ENCODE peak calls at places on chromosome 14, in nine cellular contexts. M, L, X, C, U, Z, P, G and J are unnamed samples.

GRCh38 chr14:81889529-81889928 is 355.9 kb upstream of the SEL1L start:
- DNase-seq in M (no peak), L (no peak), X (no peak), C (no peak), U (no peak), Z (no peak), P (no peak), G (no peak), J (no peak)

GRCh38 chr14:55884819-55885218 is 233.4 kb upstream of the PELI2 start:
- DNase-seq in M (no peak), L (no peak), X (no peak), C (no peak), U (no peak), Z (peak; percentile 71), P (peak; percentile 82), G (no peak), J (no peak)

GRCh38 chr14:106277503-106277902 is 751.1 kb downstream of the TMEM121 start:
- DNase-seq in M (no peak), L (no peak), X (no peak), C (no peak), U (peak; percentile 44), Z (no peak), P (peak; percentile 30), G (no peak), J (no peak)

GRCh38 chr14:32932302-32932920 is 6.3 kb upstream of the NPAS3 start:
- DNase-seq in M (no peak), L (no peak), X (no peak), C (no peak), U (no peak), Z (no peak), P (no peak), G (no peak), J (no peak)

GRCh38 chr14:34797747-34798583 is 77.2 kb downstream of the BAZ1A start:
- DNase-seq in M (no peak), L (no peak), X (peak; percentile 54), C (no peak), U (no peak), Z (no peak), P (no peak), G (no peak), J (no peak)

GRCh38 chr14:98931911-98932310 is 340.1 kb downstream of the BCL11B start:
- DNase-seq in M (no peak), L (no peak), X (no peak), C (no peak), U (no peak), Z (no peak), P (no peak), G (no peak), J (no peak)

GRCh38 chr14:64728106-64728505 is 23.9 kb downstream of the PLEKHG3 start:
- DNase-seq in M (no peak), L (no peak), X (no peak), C (no peak), U (no peak), Z (no peak), P (no peak), G (no peak), J (no peak)

GRCh38 chr14:95508377-95508776 is 8.1 kb downstream of the SYNE3 start:
- DNase-seq in M (no peak), L (no peak), X (no peak), C (no peak), U (no peak), Z (no peak), P (no peak), G (no peak), J (no peak)

GRCh38 chr14:50334211-50334610 is 22.1 kb downstream of the DMAC2L start:
- DNase-seq in M (no peak), L (no peak), X (no peak), C (no peak), U (no peak), Z (no peak), P (no peak), G (no peak), J (no peak)

GRCh38 chr14:77275855-77276153 is 4.8 kb upstream of the NGB start:
- DNase-seq in M (no peak), L (no peak), X (no peak), C (no peak), U (no peak), Z (no peak), P (no peak), G (no peak), J (no peak)

GRCh38 chr14:105885561-105886320 is 359.4 kb downstream of the TMEM121 start:
- DNase-seq in M (no peak), L (no peak), X (no peak), C (no peak), U (no peak), Z (no peak), P (no peak), G (no peak), J (no peak)

GRCh38 chr14:71855399-71856036 is 76.7 kb upstream of the RGS6 start:
- DNase-seq in M (peak; percentile 33), L (peak; percentile 64), X (peak; percentile 56), C (peak; percentile 84), U (peak; percentile 65), Z (no peak), P (peak; percentile 87), G (peak; percentile 79), J (peak; percentile 50)

GRCh38 chr14:83463500-83464098 is 1929.9 kb upstream of the SEL1L start:
- DNase-seq in M (peak; percentile 14), L (peak; percentile 28), X (peak; percentile 53), C (peak; percentile 77), U (peak; percentile 7), Z (no peak), P (peak; percentile 82), G (peak; percentile 70), J (peak; percentile 73)

GRCh38 chr14:24436355-24437019 is 6.1 kb downstream of the SDR39U1 start:
- DNase-seq in M (no peak), L (peak; percentile 70), X (no peak), C (peak; percentile 87), U (peak; percentile 83), Z (no peak), P (peak; percentile 81), G (peak; percentile 52), J (peak; percentile 71)

GRCh38 chr14:52266782-52267181 is 716 bp upstream of the PTGDR start:
- DNase-seq in M (no peak), L (no peak), X (no peak), C (peak; percentile 28), U (no peak), Z (no peak), P (peak; percentile 16), G (no peak), J (no peak)

GRCh38 chr14:54642950-54643695 is 76.2 kb downstream of the SAMD4A start:
- DNase-seq in M (no peak), L (peak; percentile 29), X (no peak), C (peak; percentile 68), U (no peak), Z (no peak), P (peak; percentile 24), G (no peak), J (no peak)
- TF ChIP-seq CTCF in M (peak; percentile 23), L (peak; percentile 51), X (peak; percentile 59), C (peak; percentile 40), U (peak; percentile 43), Z (no peak), P (no peak), G (no peak), J (peak; percentile 11)

GRCh38 chr14:73785834-73786631 is 65.6 kb upstream of the PTGR2 start:
- DNase-seq in M (no peak), L (peak; percentile 88), X (peak; percentile 45), C (peak; percentile 97), U (peak; percentile 74), Z (peak; percentile 76), P (peak; percentile 93), G (peak; percentile 69), J (peak; percentile 97)
- TF ChIP-seq CTCF in M (no peak), L (no peak), X (peak; percentile 24), C (peak; percentile 26), U (no peak), Z (peak; percentile 60), P (no peak), G (no peak), J (no peak)

GRCh38 chr14:102213470-102213869 is 73.8 kb downstream of the WDR20 start:
- DNase-seq in M (no peak), L (no peak), X (no peak), C (no peak), U (no peak), Z (no peak), P (no peak), G (no peak), J (no peak)

GRCh38 chr14:102212845-102213244 is 73.1 kb downstream of the WDR20 start:
- DNase-seq in M (no peak), L (no peak), X (no peak), C (no peak), U (no peak), Z (no peak), P (no peak), G (no peak), J (no peak)

GRCh38 chr14:102215522-102216250 is 76.0 kb downstream of the WDR20 start:
- DNase-seq in M (no peak), L (no peak), X (no peak), C (no peak), U (no peak), Z (no peak), P (no peak), G (no peak), J (no peak)

GRCh38 chr14:102215071-102215470 is 75.4 kb downstream of the WDR20 start:
- DNase-seq in M (no peak), L (no peak), X (no peak), C (peak; percentile 79), U (no peak), Z (no peak), P (no peak), G (no peak), J (peak; percentile 57)

DNA sequence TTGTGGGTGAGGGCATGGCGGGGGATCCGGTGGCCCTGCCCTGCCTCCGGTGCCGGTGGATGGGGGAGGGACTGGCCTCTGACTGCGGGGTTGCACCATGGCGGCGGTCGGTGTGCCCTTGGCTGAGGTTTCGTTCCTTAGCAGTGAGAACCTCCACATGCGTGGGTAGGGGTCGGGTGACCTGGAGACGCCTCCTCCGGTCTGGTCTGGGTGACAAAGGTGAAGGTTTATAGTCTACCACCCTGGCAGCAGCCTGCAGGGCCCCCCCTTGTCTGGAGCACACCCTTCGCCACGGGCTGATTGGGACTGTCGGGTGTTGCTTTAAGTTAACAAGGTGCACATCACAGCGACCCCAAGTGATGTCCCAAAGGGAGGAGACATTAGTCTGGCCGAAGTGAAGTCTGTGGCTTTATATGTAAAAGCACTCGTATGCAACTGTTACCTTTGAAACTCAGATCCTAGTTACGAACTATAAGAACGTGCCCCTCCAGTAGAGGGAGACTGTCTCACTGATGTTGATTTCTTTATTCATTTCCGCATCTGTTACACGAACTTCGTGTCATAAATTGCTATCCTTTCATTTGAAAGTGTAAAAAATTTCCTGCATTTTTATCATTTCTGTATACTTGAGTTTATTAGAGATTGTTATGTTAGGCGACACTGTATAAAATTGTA is 74.4 kb downstream of the WDR20 start:
- DNase-seq in M (no peak), L (peak; percentile 12), X (no peak), C (no peak), U (no peak), Z (no peak), P (no peak), G (no peak), J (no peak)
- TF ChIP-seq CTCF in M (no peak), L (peak; percentile 32), X (peak; percentile 62), C (peak; percentile 20), U (peak; percentile 34), Z (no peak), P (no peak), G (no peak), J (no peak)

DNA sequence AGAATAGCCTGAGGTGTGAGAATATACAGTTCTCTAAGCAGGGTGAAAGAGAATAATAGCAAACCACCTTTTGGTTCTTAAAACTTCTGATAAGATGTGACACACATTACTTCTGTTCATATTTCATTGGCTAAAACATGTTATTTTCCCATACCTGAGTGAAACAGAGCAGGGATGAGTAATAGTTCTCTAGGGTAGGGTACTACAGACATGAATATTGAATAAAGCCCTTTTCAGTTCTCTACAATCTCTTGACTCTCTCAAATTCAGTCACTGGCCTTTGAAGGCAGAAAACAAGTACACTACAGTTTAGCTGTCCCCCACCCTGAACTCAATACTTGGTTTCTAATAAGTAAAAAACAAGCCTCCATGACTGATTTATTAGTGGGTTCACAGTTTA is 454.1 kb upstream of the MDGA2 start:
- DNase-seq in M (no peak), L (no peak), X (no peak), C (no peak), U (no peak), Z (no peak), P (no peak), G (no peak), J (no peak)
- TF ChIP-seq CTCF in M (no peak), L (no peak), X (no peak), C (no peak), U (no peak), Z (no peak), P (no peak), G (no peak), J (no peak)